ENCODE peak calls at places on chromosome 1, in nine cellular contexts. R is midbrain; M is activated naive CD8-positive, alpha-beta T cell treated with anti-CD3 and anti-CD28 coated beads, Interleukin-2, amount 50 U/mL, for 24 hours; U is stimulated activated CD4-positive, alpha-beta T cell treated with anti-CD3 and anti-CD28 coated beads, Interleukin-1b, Interleukin-23, amount 100 ng/mL, for 1 hour; T is activated T-helper 1 cell treated with anti-CD3 and anti-CD28 coated beads, Interleukin-12 subunit alpha, Interleukin-12 subunit beta, Interleukin-2, Interleukin-4 antibody, amounts not matched to agents 30 ng/mL and 10 ng/mL and 1 ng/mL, durations not matched to agents 14 hours and 24 hours and 36 hours; F is erythroblast; K is fibroblast of mammary gland; B is astrocyte; A is memory B cell. I is an unnamed sample.

GRCh38 chr1:57421366-57421765 is 2.5 kb downstream of the DAB1 start:
- DNase-seq in U (no peak), T (no peak), M (no peak), F (no peak), A (no peak), R (no peak), K (no peak), B (no peak), I (no peak)

GRCh38 chr1:16607433-16607851 is 5.9 kb downstream of the NBPF1 start:
- DNase-seq in M (no peak), U (no peak), R (no peak), A (no peak), F (no peak), B (no peak), K (no peak), T (no peak), I (no peak)

GRCh38 chr1:41662656-41663437 is 178.4 kb upstream of the EDN2 start:
- DNase-seq in M (peak; percentile 66), T (no peak), F (no peak), R (peak; percentile 46), A (peak; percentile 65), B (peak; percentile 80), U (peak; percentile 33), K (peak; percentile 90), I (peak; percentile 54)

GRCh38 chr1:154353460-154353904 is 28.2 kb downstream of the ATP8B2 start:
- DNase-seq in R (no peak), M (no peak), B (peak; percentile 17), U (no peak), K (peak; percentile 77), F (peak; percentile 77), A (no peak), T (no peak), I (no peak)

GRCh38 chr1:9181990-9182783 is 52.4 kb upstream of the H6PD start:
- DNase-seq in A (no peak), B (no peak), T (peak; percentile 34), R (no peak), F (peak; percentile 35), K (peak; percentile 47), M (peak; percentile 36), U (no peak), I (peak; percentile 59)

GRCh38 chr1:227913969-227914791 is 33.6 kb downstream of the WNT9A start:
- DNase-seq in U (no peak), A (no peak), K (no peak), M (no peak), R (no peak), B (no peak), T (no peak), F (no peak), I (no peak)

GRCh38 chr1:219917851-219918466 is 10.4 kb downstream of the SLC30A10 start:
- DNase-seq in R (no peak), T (no peak), F (no peak), U (no peak), M (no peak), K (peak; percentile 66), A (no peak), B (peak; percentile 33), I (no peak)

GRCh38 chr1:107139833-107140702 is 771 bp upstream of the NTNG1 start:
- DNase-seq in F (no peak), B (peak; percentile 64), T (no peak), M (peak; percentile 17), K (peak; percentile 41), R (peak; percentile 52), A (peak; percentile 36), U (no peak), I (peak; percentile 11)

GRCh38 chr1:15322648-15323350 is 75.8 kb downstream of the FHAD1 start:
- DNase-seq in A (no peak), M (no peak), K (no peak), F (peak; percentile 22), B (no peak), T (no peak), R (no peak), U (no peak), I (no peak)

GRCh38 chr1:244002721-244003120 is 48.4 kb upstream of the ZBTB18 start:
- DNase-seq in R (no peak), M (no peak), F (no peak), U (no peak), K (no peak), A (no peak), T (no peak), B (no peak), I (no peak)

GRCh38 chr1:206687915-206688442 is 3.3 kb downstream of the MAPKAPK2 start:
- DNase-seq in T (no peak), M (no peak), U (no peak), R (no peak), A (no peak), K (peak; percentile 82), B (peak; percentile 65), F (peak; percentile 29), I (no peak)

GRCh38 chr1:184260382-184260781 is 126.4 kb upstream of the C1orf21 start:
- DNase-seq in K (peak; percentile 50), A (no peak), T (no peak), M (no peak), U (no peak), R (no peak), B (peak; percentile 90), F (no peak), I (no peak)

GRCh38 chr1:77888429-77889239 is at the start of gene NEXN:
- DNase-seq in B (peak; percentile 78), K (peak; percentile 67), R (peak; percentile 50), M (peak; percentile 25), F (peak; percentile 53), U (no peak), A (peak; percentile 32), T (peak; percentile 0), I (peak; percentile 36)

GRCh38 chr1:12475158-12475934 is 142.7 kb downstream of the DHRS3 start:
- DNase-seq in B (peak; percentile 90), T (no peak), A (no peak), U (no peak), F (no peak), R (no peak), M (no peak), K (no peak), I (no peak)

GRCh38 chr1:27382950-27383627 is at the start of gene CD164L2:
- DNase-seq in R (no peak), A (peak; percentile 45), U (no peak), B (no peak), K (no peak), F (peak; percentile 57), M (peak; percentile 64), T (peak; percentile 46), I (no peak)

GRCh38 chr1:90612033-90612432 is 105.1 kb downstream of the BARHL2 start:
- DNase-seq in R (no peak), U (no peak), M (no peak), K (no peak), A (no peak), B (no peak), F (no peak), T (no peak), I (no peak)

GRCh38 chr1:35808376-35809155 is 750 bp downstream of the AGO4 start:
- DNase-seq in M (peak; percentile 28), A (peak; percentile 35), F (peak; percentile 55), B (peak; percentile 4), U (no peak), T (no peak), R (peak; percentile 29), K (no peak), I (peak; percentile 40)